ENCODE peak calls at places on chromosomes 16 and 17, in ten cellular contexts. P is mammary epithelial cell, J is H1, D is PC-9, I is fibroblast of lung, O is GM23248, R is HCT116, L is MM.1S, V is DND-41, Z is PC-3. M is an unnamed sample.
A peak's percentile ranks its signal among the peaks of the same experiment; 100 is the strongest.

GRCh38 chr17:65183736-65184135 is 46.6 kb downstream of the RGS9 start:
- DNase-seq in R (no peak), V (no peak), P (no peak), O (peak; percentile 55), L (no peak), I (no peak), Z (peak; percentile 60), D (peak; percentile 60), J (peak; percentile 72), M (peak; percentile 76)

GRCh38 chr17:78890111-78890897 is 12.7 kb downstream of the CEP295NL start:
- DNase-seq in V (no peak), J (no peak), R (no peak), D (no peak), P (no peak), I (no peak), L (peak; percentile 98), Z (no peak), O (no peak), M (no peak)

GRCh38 chr16:23801387-23801786 is 34.4 kb upstream of the PRKCB start:
- DNase-seq in P (peak; percentile 45), D (peak; percentile 59), R (peak; percentile 63), I (peak; percentile 61), Z (peak; percentile 66), V (peak; percentile 79), L (peak; percentile 67), J (peak; percentile 89), O (peak; percentile 82), M (peak; percentile 81)

GRCh38 chr17:15930426-15930825 is 14.5 kb upstream of the ADORA2B start:
- DNase-seq in J (no peak), R (no peak), I (no peak), O (peak; percentile 33), P (no peak), V (no peak), D (no peak), Z (no peak), L (no peak), M (no peak)

GRCh38 chr17:64783556-64784352 is 121.6 kb upstream of the SMURF2 start:
- DNase-seq in O (no peak), I (no peak), Z (no peak), P (no peak), D (no peak), V (no peak), L (no peak), J (no peak), R (no peak), M (no peak)

GRCh38 chr16:19284207-19284606 is 1.3 kb upstream of the CLEC19A start:
- DNase-seq in Z (peak; percentile 93), P (peak; percentile 88), R (peak; percentile 63), O (peak; percentile 43), D (peak; percentile 90), L (no peak), J (no peak), V (no peak), I (no peak), M (no peak)

GRCh38 chr16:49755291-49755611 is 100.7 kb downstream of the ZNF423 start:
- DNase-seq in O (peak; percentile 69), P (no peak), V (no peak), Z (peak; percentile 28), L (peak; percentile 18), D (no peak), I (peak; percentile 56), J (no peak), R (peak; percentile 10), M (peak; percentile 75)

GRCh38 chr16:67024384-67024896 is 4.5 kb upstream of the CBFB start:
- DNase-seq in R (no peak), J (no peak), I (no peak), Z (no peak), L (no peak), V (peak; percentile 1), O (peak; percentile 24), D (no peak), P (no peak), M (no peak)

GRCh38 chr17:7512105-7512504 is 27.9 kb downstream of the POLR2A start:
- DNase-seq in Z (no peak), L (no peak), V (no peak), J (no peak), D (no peak), O (no peak), R (no peak), I (no peak), P (no peak), M (no peak)

GRCh38 chr17:7512824-7513540 is 28.8 kb downstream of the POLR2A start:
- DNase-seq in R (no peak), I (no peak), P (no peak), J (no peak), O (no peak), Z (no peak), D (no peak), V (no peak), L (no peak), M (no peak)

GRCh38 chr17:7515912-7516610 is 31.9 kb downstream of the POLR2A start:
- DNase-seq in I (no peak), V (no peak), Z (no peak), L (no peak), J (no peak), P (no peak), D (no peak), R (no peak), O (no peak), M (no peak)

GRCh38 chr17:7511108-7511507 is 26.9 kb downstream of the POLR2A start:
- DNase-seq in V (no peak), I (no peak), P (no peak), Z (no peak), R (no peak), J (no peak), L (no peak), D (no peak), O (peak; percentile 25), M (no peak)

DNA sequence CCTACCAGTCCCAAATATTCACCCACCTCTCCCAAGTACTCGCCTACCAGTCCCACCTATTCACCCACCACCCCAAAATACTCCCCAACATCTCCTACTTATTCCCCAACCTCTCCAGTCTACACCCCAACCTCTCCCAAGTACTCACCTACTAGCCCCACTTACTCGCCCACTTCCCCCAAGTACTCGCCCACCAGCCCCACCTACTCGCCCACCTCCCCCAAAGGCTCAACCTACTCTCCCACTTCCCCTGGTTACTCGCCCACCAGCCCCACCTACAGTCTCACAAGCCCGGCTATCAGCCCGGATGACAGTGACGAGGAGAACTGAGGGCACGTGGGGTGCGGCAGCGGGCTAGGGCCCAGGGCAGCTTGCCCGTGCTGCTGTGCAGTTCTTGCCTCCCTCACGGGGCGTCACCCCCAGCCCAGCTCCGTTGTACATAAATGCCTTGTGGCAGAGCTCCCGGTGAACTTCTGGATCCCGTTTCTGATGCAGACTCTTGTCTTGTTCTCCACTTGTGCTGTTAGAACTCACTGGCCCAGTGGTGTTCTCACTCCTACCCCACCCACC is 29.8 kb downstream of the POLR2A start:
- DNase-seq in P (no peak), L (no peak), I (no peak), Z (no peak), O (peak; percentile 20), D (no peak), V (no peak), J (no peak), R (no peak), M (no peak)
- TF ChIP-seq EZH2 in P (no peak), L (no peak), I (no peak), Z (no peak), O (no peak), D (no peak), V (no peak), J (no peak), R (no peak), M (no peak)

GRCh38 chr17:73801455-73802100 is 157.3 kb upstream of the SDK2 start:
- DNase-seq in D (no peak), O (no peak), I (no peak), J (no peak), Z (no peak), R (no peak), V (no peak), L (no peak), P (no peak), M (no peak)

GRCh38 chr17:73802871-73803270 is 158.6 kb upstream of the SDK2 start:
- DNase-seq in D (no peak), J (no peak), O (no peak), R (no peak), I (no peak), Z (no peak), L (no peak), V (no peak), P (no peak), M (no peak)

GRCh38 chr17:73806768-73807167 is 162.5 kb upstream of the SDK2 start:
- DNase-seq in D (no peak), J (no peak), I (no peak), Z (no peak), R (no peak), O (no peak), L (no peak), P (no peak), V (no peak), M (no peak)

GRCh38 chr17:73802314-73802713 is 158.1 kb upstream of the SDK2 start:
- DNase-seq in V (no peak), Z (peak; percentile 46), P (no peak), I (no peak), J (no peak), O (no peak), L (no peak), R (no peak), D (no peak), M (no peak)

DNA sequence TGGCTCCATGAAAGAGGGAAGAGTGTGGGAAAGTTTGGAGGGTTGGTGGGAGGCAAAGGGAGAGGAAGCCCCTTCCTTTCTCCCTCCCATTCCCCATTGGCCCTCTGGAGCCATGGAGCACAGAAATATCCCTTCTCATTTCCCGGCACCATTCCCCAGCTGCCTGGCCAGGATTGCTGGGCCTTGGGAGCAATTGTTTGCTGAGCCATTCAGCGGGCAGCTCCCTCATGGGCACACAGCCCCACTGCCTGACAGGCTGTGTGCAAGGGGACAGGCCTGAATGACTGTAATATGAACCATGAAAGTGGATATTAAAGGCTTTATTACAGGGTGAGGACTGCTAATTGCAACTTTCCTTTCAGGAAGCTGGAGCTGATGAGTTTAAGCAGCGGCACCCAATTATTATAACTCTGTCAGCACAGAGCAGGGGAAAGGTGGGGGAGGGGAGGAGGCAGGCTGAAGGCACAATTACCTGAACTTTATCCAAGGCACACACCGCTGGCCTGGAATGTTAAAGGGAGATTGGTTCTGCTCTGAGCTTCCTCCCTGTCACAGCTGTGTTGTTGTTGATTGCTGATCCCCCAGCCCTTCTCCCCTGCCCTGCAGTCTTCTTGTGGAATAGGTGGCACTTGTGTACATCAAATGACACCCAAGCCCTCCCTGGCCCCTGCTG is 159.8 kb upstream of the SDK2 start:
- DNase-seq in O (no peak), D (no peak), I (no peak), V (no peak), L (no peak), Z (no peak), R (no peak), P (no peak), J (no peak), M (no peak)
- H2AFZ ChIP-seq in O (no peak overlapping the region), D (no peak overlapping the region), I (no peak overlapping the region), V (no peak overlapping the region), L (no peak overlapping the region), Z (no peak overlapping the region), R (no peak overlapping the region), P (no peak overlapping the region), J (peak overlapping the region; percentile 26), M (peak overlapping the region; percentile 75)

GRCh38 chr16:31487076-31487719 is 4.3 kb downstream of the SLC5A2 start:
- DNase-seq in O (no peak), D (no peak), V (no peak), P (no peak), I (no peak), R (no peak), L (no peak), J (no peak), Z (no peak), M (peak; percentile 23)

GRCh38 chr16:31488630-31489564 is 6.0 kb downstream of the SLC5A2 start:
- DNase-seq in V (no peak), P (no peak), I (no peak), L (no peak), D (no peak), Z (no peak), R (no peak), O (no peak), J (no peak), M (no peak)

GRCh38 chr16:31486036-31486435 is 3.1 kb downstream of the SLC5A2 start:
- DNase-seq in I (no peak), V (no peak), R (no peak), P (no peak), L (no peak), D (no peak), Z (no peak), J (no peak), O (no peak), M (no peak)

GRCh38 chr16:31489616-31490584 is 7.0 kb downstream of the SLC5A2 start:
- DNase-seq in D (no peak), L (no peak), R (no peak), O (no peak), V (no peak), P (no peak), Z (no peak), J (no peak), I (no peak), M (no peak)

DNA sequence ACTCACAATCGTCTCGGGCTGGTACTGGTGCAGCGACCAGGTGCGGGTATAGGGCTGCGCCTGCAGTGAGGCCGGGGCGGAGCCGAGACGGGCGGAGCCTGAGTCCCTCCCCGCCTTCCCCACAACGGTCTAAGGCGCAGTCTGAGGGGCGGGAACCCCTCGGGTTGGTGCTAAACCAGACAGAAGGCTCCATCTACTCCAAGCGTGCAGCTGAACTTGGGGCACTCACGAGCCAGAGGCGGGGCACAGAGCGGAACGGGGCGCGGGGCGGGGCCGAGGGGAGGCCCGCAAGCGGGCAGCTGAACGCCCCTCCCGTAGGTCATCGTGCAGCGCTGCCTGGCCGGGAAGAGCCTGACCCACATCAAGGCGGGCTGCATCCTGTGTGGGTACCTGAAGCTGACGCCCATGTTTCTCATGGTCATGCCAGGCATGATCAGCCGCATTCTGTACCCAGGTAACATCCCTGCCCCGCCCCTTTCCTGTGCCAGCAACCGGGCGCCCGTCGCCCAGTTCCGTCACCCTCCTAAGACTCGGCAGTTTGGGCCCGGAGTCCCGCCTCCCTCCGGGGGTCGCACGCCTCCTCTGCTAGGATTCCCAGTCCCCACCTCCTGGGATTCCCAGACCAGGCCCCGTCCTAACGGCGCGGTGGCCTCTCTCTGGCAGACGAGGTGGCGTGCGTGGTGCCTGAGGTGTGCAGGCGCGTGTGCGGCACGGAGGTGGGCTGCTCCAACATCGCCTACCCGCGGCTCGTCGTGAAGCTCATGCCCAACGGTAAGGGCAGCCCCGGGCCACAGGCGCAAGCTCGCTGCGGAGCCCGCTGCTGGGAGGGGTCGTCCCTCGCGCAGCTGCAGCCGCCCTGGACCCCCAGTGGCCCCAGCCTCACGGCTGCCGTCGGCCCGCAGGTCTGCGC is 5.1 kb downstream of the SLC5A2 start:
- DNase-seq in R (no peak), I (peak; percentile 25), P (peak; percentile 66), Z (peak; percentile 60), L (peak; percentile 73), J (peak; percentile 87), V (peak; percentile 58), D (peak; percentile 82), O (peak; percentile 53), M (peak; percentile 76)
- TF ChIP-seq EZH2 in R (no peak), I (peak; percentile 62), P (no peak), Z (no peak), L (no peak), J (no peak), V (no peak), D (no peak), O (no peak), M (peak; percentile 72)

GRCh38 chr17:77308768-77309726 is 168.3 kb downstream of the SEC14L1 start:
- DNase-seq in O (peak; percentile 97), R (no peak), L (no peak), Z (peak; percentile 73), D (no peak), J (no peak), I (peak; percentile 86), P (peak; percentile 72), V (no peak), M (no peak)
- H2AFZ ChIP-seq in O (peak overlapping the region; percentile 42), R (no peak overlapping the region), L (no peak overlapping the region), Z (no peak overlapping the region), D (no peak overlapping the region), J (no peak overlapping the region), I (no peak overlapping the region), P (no peak overlapping the region), V (no peak overlapping the region), M (no peak overlapping the region)